ENCODE peak calls at places on chromosomes 2 and 18, in five cellular contexts. One of them, this sample, is unnamed.

GRCh38 chr18:10927290-10927979 is 221.9 kb downstream of the PIEZO2 start:
- DNase-seq in epithelial cell of esophagus: no peak
- DNase-seq in AG04450: peak; percentile 43
- DNase-seq in lung: no peak
- DNase-seq in nephron progenitor cell: no peak
- DNase-seq in this sample: peak; percentile 59

GRCh38 chr2:3612639-3613523 is 18.0 kb downstream of the COLEC11 start:
- DNase-seq in epithelial cell of esophagus: no peak
- DNase-seq in AG04450: no peak
- DNase-seq in lung: no peak
- DNase-seq in nephron progenitor cell: no peak
- DNase-seq in this sample: no peak

GRCh38 chr2:235921508-235922260 is 246.5 kb downstream of the GBX2 start:
- DNase-seq in epithelial cell of esophagus: no peak
- DNase-seq in AG04450: no peak
- DNase-seq in lung: no peak
- DNase-seq in nephron progenitor cell: no peak
- DNase-seq in this sample: no peak

GRCh38 chr18:69684789-69685188 is 262.9 kb downstream of the CD226 start:
- DNase-seq in epithelial cell of esophagus: no peak
- DNase-seq in AG04450: no peak
- DNase-seq in lung: no peak
- DNase-seq in nephron progenitor cell: no peak
- DNase-seq in this sample: no peak

GRCh38 chr2:184554736-184555135 is 43.6 kb upstream of the ZNF804A start:
- DNase-seq in epithelial cell of esophagus: peak; percentile 90
- DNase-seq in AG04450: no peak
- DNase-seq in lung: no peak
- DNase-seq in nephron progenitor cell: no peak
- DNase-seq in this sample: no peak

GRCh38 chr2:141109633-141110032 is 1021.2 kb downstream of the LRP1B start:
- DNase-seq in epithelial cell of esophagus: peak; percentile 12
- DNase-seq in AG04450: no peak
- DNase-seq in lung: no peak
- DNase-seq in nephron progenitor cell: no peak
- DNase-seq in this sample: no peak

GRCh38 chr2:229520582-229521221 is 193.7 kb downstream of the DNER start:
- DNase-seq in epithelial cell of esophagus: no peak
- DNase-seq in AG04450: no peak
- DNase-seq in lung: no peak
- DNase-seq in nephron progenitor cell: no peak
- DNase-seq in this sample: no peak

GRCh38 chr18:74083071-74083954 is 64.3 kb downstream of the FBXO15 start:
- DNase-seq in epithelial cell of esophagus: no peak
- DNase-seq in AG04450: no peak
- DNase-seq in lung: no peak
- DNase-seq in nephron progenitor cell: no peak
- DNase-seq in this sample: no peak

GRCh38 chr18:902179-902718 is 2.4 kb upstream of the ADCYAP1 start:
- DNase-seq in epithelial cell of esophagus: no peak
- DNase-seq in AG04450: no peak
- DNase-seq in lung: no peak
- DNase-seq in nephron progenitor cell: no peak
- DNase-seq in this sample: no peak

GRCh38 chr2:215917953-215918620 is 95.3 kb downstream of the MREG start:
- DNase-seq in epithelial cell of esophagus: peak; percentile 85
- DNase-seq in AG04450: no peak
- DNase-seq in lung: no peak
- DNase-seq in nephron progenitor cell: no peak
- DNase-seq in this sample: peak; percentile 91

GRCh38 chr2:214649440-214650205 is 159.9 kb downstream of the BARD1 start:
- DNase-seq in epithelial cell of esophagus: peak; percentile 21
- DNase-seq in AG04450: no peak
- DNase-seq in lung: no peak
- DNase-seq in nephron progenitor cell: no peak
- DNase-seq in this sample: peak; percentile 35

GRCh38 chr2:203404996-203405395 is 76.8 kb downstream of the ABI2 start:
- DNase-seq in epithelial cell of esophagus: no peak
- DNase-seq in AG04450: peak; percentile 11
- DNase-seq in lung: no peak
- DNase-seq in nephron progenitor cell: no peak
- DNase-seq in this sample: peak; percentile 43

GRCh38 chr2:110983130-110983529 is 137.6 kb upstream of the BCL2L11 start:
- DNase-seq in epithelial cell of esophagus: peak; percentile 10
- DNase-seq in AG04450: no peak
- DNase-seq in lung: no peak
- DNase-seq in nephron progenitor cell: no peak
- DNase-seq in this sample: no peak

GRCh38 chr2:227570615-227571014 is 28.1 kb upstream of the SCYGR2 start:
- DNase-seq in epithelial cell of esophagus: no peak
- DNase-seq in AG04450: no peak
- DNase-seq in lung: no peak
- DNase-seq in nephron progenitor cell: no peak
- DNase-seq in this sample: no peak

GRCh38 chr18:72100465-72100864 is 443.7 kb downstream of the CBLN2 start:
- DNase-seq in epithelial cell of esophagus: no peak
- DNase-seq in AG04450: no peak
- DNase-seq in lung: no peak
- DNase-seq in nephron progenitor cell: no peak
- DNase-seq in this sample: no peak
- TF ChIP-seq CTCF in epithelial cell of esophagus: no peak
- TF ChIP-seq CTCF in AG04450: no peak
- TF ChIP-seq CTCF in lung: no peak
- TF ChIP-seq CTCF in nephron progenitor cell: no peak
- TF ChIP-seq CTCF in this sample: no peak

DNA sequence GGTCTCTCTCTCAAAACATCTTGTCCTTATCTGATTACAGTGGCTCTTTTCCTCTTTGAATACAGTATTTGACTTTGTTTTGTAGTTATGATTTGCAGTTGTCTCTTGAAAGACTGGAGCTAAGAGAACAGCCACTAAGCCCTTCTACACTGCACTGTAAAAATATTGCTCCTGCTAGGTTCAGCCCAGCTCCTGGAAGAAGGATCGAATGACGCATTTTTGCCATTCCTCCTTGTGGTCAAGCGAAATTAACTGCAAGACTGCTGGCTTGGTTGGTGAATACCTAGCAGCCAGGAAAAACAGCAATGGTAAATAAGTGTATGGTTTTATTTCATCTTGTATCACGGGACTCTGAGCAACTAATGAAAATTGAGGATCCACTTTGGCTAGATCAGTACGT is 407.8 kb upstream of the CDH2 start:
- DNase-seq in epithelial cell of esophagus: peak; percentile 20
- DNase-seq in AG04450: no peak
- DNase-seq in lung: no peak
- DNase-seq in nephron progenitor cell: peak; percentile 30
- DNase-seq in this sample: peak; percentile 90
- TF ChIP-seq CTCF in epithelial cell of esophagus: no peak
- TF ChIP-seq CTCF in AG04450: no peak
- TF ChIP-seq CTCF in lung: no peak
- TF ChIP-seq CTCF in nephron progenitor cell: no peak
- TF ChIP-seq CTCF in this sample: peak; percentile 21

GRCh38 chr2:142967060-142967459 is 89.6 kb downstream of the KYNU start:
- DNase-seq in epithelial cell of esophagus: no peak
- DNase-seq in AG04450: no peak
- DNase-seq in lung: no peak
- DNase-seq in nephron progenitor cell: no peak
- DNase-seq in this sample: no peak

GRCh38 chr2:142961202-142961601 is 83.7 kb downstream of the KYNU start:
- DNase-seq in epithelial cell of esophagus: no peak
- DNase-seq in AG04450: no peak
- DNase-seq in lung: no peak
- DNase-seq in nephron progenitor cell: no peak
- DNase-seq in this sample: no peak

GRCh38 chr2:142966281-142966680 is 88.8 kb downstream of the KYNU start:
- DNase-seq in epithelial cell of esophagus: no peak
- DNase-seq in AG04450: no peak
- DNase-seq in lung: no peak
- DNase-seq in nephron progenitor cell: no peak
- DNase-seq in this sample: no peak

DNA sequence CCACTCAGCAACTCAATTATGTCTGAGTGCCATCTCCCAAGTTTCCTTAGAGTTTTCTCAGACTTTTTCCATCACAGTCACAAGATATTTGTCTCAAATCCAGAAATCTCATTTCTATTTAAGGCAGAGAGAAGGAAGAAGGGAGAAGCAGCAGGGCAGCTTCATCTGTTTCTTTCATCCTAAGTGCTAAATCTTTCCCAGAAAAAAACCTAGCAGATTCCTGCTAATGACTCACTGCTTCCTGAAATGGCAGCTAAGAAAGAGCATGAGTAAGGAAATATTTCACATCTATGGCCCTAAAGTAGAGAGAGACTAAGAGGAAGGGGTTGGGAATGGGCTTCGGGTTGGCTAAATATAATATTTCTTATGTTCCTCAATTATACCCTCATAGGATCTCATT is 88.0 kb downstream of the KYNU start:
- DNase-seq in epithelial cell of esophagus: peak; percentile 54
- DNase-seq in AG04450: no peak
- DNase-seq in lung: no peak
- DNase-seq in nephron progenitor cell: no peak
- DNase-seq in this sample: no peak
- TF ChIP-seq CTCF in epithelial cell of esophagus: no peak
- TF ChIP-seq CTCF in AG04450: no peak
- TF ChIP-seq CTCF in lung: no peak
- TF ChIP-seq CTCF in nephron progenitor cell: no peak
- TF ChIP-seq CTCF in this sample: no peak

DNA sequence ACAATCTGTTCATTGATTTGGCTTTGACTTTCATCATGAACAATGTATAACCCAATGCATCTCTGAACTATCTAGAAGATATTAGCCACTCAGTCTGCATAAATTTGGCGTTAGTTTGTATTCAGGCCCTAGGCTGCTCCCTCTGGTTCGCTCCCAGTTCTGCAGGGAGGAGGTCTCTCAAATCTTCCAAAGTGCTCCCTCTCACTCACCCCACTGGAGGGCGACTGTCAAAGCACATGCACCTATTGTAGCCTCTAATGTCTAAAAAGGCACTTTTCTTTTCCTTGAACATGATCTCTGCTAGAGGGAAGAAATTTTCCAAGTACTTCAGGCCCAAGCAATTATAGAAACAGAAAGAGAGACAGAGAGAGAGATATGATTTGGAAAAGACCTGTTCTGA is 291.5 kb downstream of the TDRD15 start:
- DNase-seq in epithelial cell of esophagus: no peak
- DNase-seq in AG04450: no peak
- DNase-seq in lung: no peak
- DNase-seq in nephron progenitor cell: no peak
- DNase-seq in this sample: no peak
- TF ChIP-seq CTCF in epithelial cell of esophagus: no peak
- TF ChIP-seq CTCF in AG04450: no peak
- TF ChIP-seq CTCF in lung: no peak
- TF ChIP-seq CTCF in nephron progenitor cell: no peak
- TF ChIP-seq CTCF in this sample: no peak

DNA sequence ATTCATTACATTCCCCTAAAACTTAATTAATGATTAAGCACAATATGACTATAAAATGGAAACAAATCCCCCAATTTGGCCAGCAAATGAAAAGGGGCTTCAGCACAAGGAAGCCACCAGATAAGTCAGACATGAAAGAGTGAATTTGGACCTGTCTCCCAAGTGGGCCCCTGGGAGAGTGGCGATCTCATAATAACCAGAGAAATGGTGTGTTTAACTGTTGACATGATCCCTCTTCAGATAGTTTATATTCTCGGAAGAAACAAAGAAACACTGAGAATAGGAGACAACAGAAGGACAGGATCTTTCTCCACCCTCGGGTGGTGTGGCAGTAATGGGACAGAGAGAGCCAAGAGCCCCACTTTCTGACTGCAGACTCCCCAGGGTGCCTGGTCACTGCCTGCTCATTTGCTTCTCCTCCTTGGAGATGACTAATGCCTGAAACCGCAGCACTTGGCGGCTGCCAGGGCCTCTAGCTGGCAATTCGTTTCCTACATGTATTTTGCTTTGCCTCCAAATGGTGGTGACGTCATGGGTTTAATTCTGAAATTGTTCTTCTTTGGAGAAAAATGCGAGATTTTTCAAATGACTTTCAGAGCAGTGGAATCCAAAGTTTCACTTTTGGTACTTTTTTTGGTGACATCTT is 46.4 kb upstream of the SPP2 start:
- DNase-seq in epithelial cell of esophagus: peak; percentile 89
- DNase-seq in AG04450: peak; percentile 77
- DNase-seq in lung: peak; percentile 42
- DNase-seq in nephron progenitor cell: no peak
- DNase-seq in this sample: peak; percentile 85
- TF ChIP-seq CTCF in epithelial cell of esophagus: no peak
- TF ChIP-seq CTCF in AG04450: no peak
- TF ChIP-seq CTCF in lung: no peak
- TF ChIP-seq CTCF in nephron progenitor cell: no peak
- TF ChIP-seq CTCF in this sample: no peak

GRCh38 chr2:143263045-143263625 is 133.9 kb downstream of the ARHGAP15 start:
- DNase-seq in epithelial cell of esophagus: peak; percentile 27
- DNase-seq in AG04450: no peak
- DNase-seq in lung: no peak
- DNase-seq in nephron progenitor cell: no peak
- DNase-seq in this sample: no peak
- TF ChIP-seq CTCF in epithelial cell of esophagus: no peak
- TF ChIP-seq CTCF in AG04450: no peak
- TF ChIP-seq CTCF in lung: no peak
- TF ChIP-seq CTCF in nephron progenitor cell: no peak
- TF ChIP-seq CTCF in this sample: peak; percentile 27

DNA sequence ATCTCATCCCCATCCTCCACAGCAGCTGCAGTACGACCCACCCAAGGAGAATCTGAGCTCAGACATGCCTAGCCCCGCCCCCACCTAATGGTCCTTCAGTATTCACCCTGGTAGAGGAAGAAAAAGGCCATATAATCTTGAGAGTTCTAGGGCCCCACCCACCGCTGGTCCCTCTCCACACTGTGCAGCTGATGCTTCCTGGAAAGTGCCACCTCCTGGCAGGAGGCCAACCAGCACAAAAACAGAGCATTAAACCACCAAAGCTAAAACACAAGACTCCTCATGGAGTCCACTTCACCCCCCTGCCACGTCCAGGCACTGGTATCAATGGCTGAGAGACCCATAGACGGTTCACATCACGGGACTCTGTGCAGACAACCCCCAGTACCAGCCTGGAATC is 40.7 kb downstream of the MC4R start:
- DNase-seq in epithelial cell of esophagus: no peak
- DNase-seq in AG04450: no peak
- DNase-seq in lung: no peak
- DNase-seq in nephron progenitor cell: no peak
- DNase-seq in this sample: no peak
- TF ChIP-seq CTCF in epithelial cell of esophagus: no peak
- TF ChIP-seq CTCF in AG04450: no peak
- TF ChIP-seq CTCF in lung: no peak
- TF ChIP-seq CTCF in nephron progenitor cell: no peak
- TF ChIP-seq CTCF in this sample: no peak